ENCODE peak calls at places on chromosome 16, in six cellular contexts. Y is gastrocnemius medialis, S is tibial nerve, A is ovary, X is vagina, R is transverse colon. K is an unnamed sample.

GRCh38 chr16:70695351-70696070 is 9.7 kb upstream of the MTSS2 start:
- DNase-seq in Y (peak), S (no peak), A (no peak), X (no peak), R (peak), K (peak)

GRCh38 chr16:50680556-50680893 is 587 bp downstream of the SNX20 start:
- DNase-seq in Y (no peak), S (no peak), A (no peak), X (no peak), R (no peak), K (no peak)

GRCh38 chr16:54488729-54489128 is 202.1 kb upstream of the IRX3 start:
- DNase-seq in Y (no peak), S (no peak), A (no peak), X (no peak), R (no peak), K (no peak)

GRCh38 chr16:55835578-55835977 is 2.7 kb upstream of the CES1 start:
- DNase-seq in Y (peak), S (peak), A (peak), X (no peak), R (no peak), K (peak)

GRCh38 chr16:19522369-19523159 is 666 bp upstream of the GDE1 start:
- DNase-seq in Y (no peak), S (no peak), A (no peak), X (no peak), R (no peak), K (no peak)

GRCh38 chr16:57534881-57535658 is 1.3 kb downstream of the CCDC102A start:
- DNase-seq in Y (no peak), S (no peak), A (peak), X (peak), R (no peak), K (peak)

GRCh38 chr16:17359778-17360177 is 111.0 kb downstream of the XYLT1 start:
- DNase-seq in Y (no peak), S (no peak), A (no peak), X (no peak), R (no peak), K (no peak)

GRCh38 chr16:58011652-58012051 is 10.4 kb downstream of the USB1 start:
- DNase-seq in Y (no peak), S (no peak), A (no peak), X (no peak), R (no peak), K (no peak)

GRCh38 chr16:81758376-81758775 is 20.7 kb upstream of the PLCG2 start:
- DNase-seq in Y (no peak), S (no peak), A (no peak), X (no peak), R (no peak), K (no peak)

GRCh38 chr16:9966569-9967157 is 215.6 kb downstream of the GRIN2A start:
- DNase-seq in Y (no peak), S (no peak), A (no peak), X (no peak), R (no peak), K (no peak)

GRCh38 chr16:19666451-19666850 is 51.6 kb downstream of the KNOP1 start:
- DNase-seq in Y (no peak), S (no peak), A (no peak), X (no peak), R (no peak), K (no peak)

GRCh38 chr16:84362410-84362809 is 5.9 kb upstream of the ATP2C2 start:
- DNase-seq in Y (no peak), S (no peak), A (no peak), X (no peak), R (peak), K (no peak)

GRCh38 chr16:82391690-82392089 is 221.7 kb upstream of the MPHOSPH6 start:
- DNase-seq in Y (no peak), S (no peak), A (no peak), X (no peak), R (no peak), K (no peak)

GRCh38 chr16:14251419-14251818 is 180.3 kb downstream of the MRTFB start:
- DNase-seq in Y (no peak), S (no peak), A (no peak), X (no peak), R (no peak), K (no peak)

GRCh38 chr16:381788-382717 is at the start of gene PGAP6:
- DNase-seq in Y (peak), S (peak), A (peak), X (no peak), R (peak), K (peak)

GRCh38 chr16:86986136-86986535 is 331.1 kb downstream of the C16orf95 start:
- DNase-seq in Y (no peak), S (no peak), A (no peak), X (no peak), R (no peak), K (no peak)
- H3K4me3 ChIP-seq in Y (no peak), S (no peak), A (no peak), X (no peak), R (no peak), K (no peak)

GRCh38 chr16:71721066-71721740 is 3.3 kb downstream of the PHLPP2 start:
- DNase-seq in Y (no peak), S (no peak), A (no peak), X (no peak), R (no peak), K (no peak)

GRCh38 chr16:71724320-71724751 is at the start of gene PHLPP2:
- DNase-seq in Y (no peak), S (no peak), A (no peak), X (no peak), R (no peak), K (no peak)

GRCh38 chr16:71726491-71727319 is 2.2 kb upstream of the PHLPP2 start:
- DNase-seq in Y (no peak), S (no peak), A (no peak), X (no peak), R (no peak), K (no peak)

GRCh38 chr16:71722801-71723536 is 1.5 kb downstream of the PHLPP2 start:
- DNase-seq in Y (peak), S (peak), A (peak), X (no peak), R (peak), K (peak)

GRCh38 chr16:71723537-71724319 is 773 bp downstream of the PHLPP2 start:
- DNase-seq in Y (peak), S (peak), A (peak), X (no peak), R (peak), K (peak)
- TF ChIP-seq POLR2A in Y (peak), S (peak), A (peak), X (peak), R (peak), K (peak)

DNA sequence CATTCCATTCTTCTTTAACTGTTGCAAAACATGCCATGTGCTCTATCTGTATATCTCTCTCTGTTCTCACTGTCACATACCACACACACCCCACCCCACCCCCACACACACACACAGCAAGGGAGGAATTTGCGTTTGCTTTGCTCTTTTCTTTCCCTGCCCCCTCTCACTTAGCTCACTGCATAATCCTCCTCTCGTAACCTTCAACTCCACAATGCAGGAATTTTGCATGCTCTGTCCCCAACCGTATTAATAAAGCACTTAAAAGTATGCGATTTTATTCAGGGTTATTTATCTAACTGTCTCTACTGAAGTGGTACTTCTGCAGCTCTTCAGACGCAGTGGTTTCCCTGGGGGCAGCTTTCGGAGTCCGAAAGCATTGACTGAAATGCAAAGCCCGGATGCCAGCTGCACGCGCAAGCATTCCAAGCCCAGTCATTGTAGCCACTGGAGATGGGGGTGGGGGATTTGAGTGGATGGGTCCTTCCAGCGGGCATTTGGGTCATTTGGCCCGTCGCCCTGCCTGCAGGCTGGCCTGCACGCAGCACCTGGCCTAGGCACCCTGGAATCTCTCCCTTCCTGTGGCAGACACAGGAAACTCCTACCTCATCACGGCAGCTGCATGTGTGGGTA is 105.3 kb upstream of the RBFOX1 start:
- DNase-seq in Y (no peak), S (no peak), A (no peak), X (no peak), R (no peak), K (no peak)
- H3K4me3 ChIP-seq in Y (no peak), S (no peak), A (no peak), X (no peak), R (no peak), K (no peak)

GRCh38 chr16:89370081-89370511 is 120.3 kb downstream of the ANKRD11 start:
- DNase-seq in Y (no peak), S (no peak), A (no peak), X (no peak), R (no peak), K (no peak)

GRCh38 chr16:89370601-89371000 is 119.8 kb downstream of the ANKRD11 start:
- DNase-seq in Y (no peak), S (no peak), A (no peak), X (no peak), R (no peak), K (no peak)

GRCh38 chr16:89368604-89369249 is 121.6 kb downstream of the ANKRD11 start:
- DNase-seq in Y (no peak), S (no peak), A (no peak), X (no peak), R (no peak), K (no peak)

GRCh38 chr16:89367538-89368059 is 122.8 kb downstream of the ANKRD11 start:
- DNase-seq in Y (no peak), S (no peak), A (no peak), X (no peak), R (no peak), K (no peak)

GRCh38 chr16:89369266-89369895 is 121.0 kb downstream of the ANKRD11 start:
- DNase-seq in Y (no peak), S (no peak), A (no peak), X (no peak), R (no peak), K (no peak)
- TF ChIP-seq POLR2A in Y (no peak), S (no peak), A (no peak), X (no peak), R (no peak), K (no peak)

DNA sequence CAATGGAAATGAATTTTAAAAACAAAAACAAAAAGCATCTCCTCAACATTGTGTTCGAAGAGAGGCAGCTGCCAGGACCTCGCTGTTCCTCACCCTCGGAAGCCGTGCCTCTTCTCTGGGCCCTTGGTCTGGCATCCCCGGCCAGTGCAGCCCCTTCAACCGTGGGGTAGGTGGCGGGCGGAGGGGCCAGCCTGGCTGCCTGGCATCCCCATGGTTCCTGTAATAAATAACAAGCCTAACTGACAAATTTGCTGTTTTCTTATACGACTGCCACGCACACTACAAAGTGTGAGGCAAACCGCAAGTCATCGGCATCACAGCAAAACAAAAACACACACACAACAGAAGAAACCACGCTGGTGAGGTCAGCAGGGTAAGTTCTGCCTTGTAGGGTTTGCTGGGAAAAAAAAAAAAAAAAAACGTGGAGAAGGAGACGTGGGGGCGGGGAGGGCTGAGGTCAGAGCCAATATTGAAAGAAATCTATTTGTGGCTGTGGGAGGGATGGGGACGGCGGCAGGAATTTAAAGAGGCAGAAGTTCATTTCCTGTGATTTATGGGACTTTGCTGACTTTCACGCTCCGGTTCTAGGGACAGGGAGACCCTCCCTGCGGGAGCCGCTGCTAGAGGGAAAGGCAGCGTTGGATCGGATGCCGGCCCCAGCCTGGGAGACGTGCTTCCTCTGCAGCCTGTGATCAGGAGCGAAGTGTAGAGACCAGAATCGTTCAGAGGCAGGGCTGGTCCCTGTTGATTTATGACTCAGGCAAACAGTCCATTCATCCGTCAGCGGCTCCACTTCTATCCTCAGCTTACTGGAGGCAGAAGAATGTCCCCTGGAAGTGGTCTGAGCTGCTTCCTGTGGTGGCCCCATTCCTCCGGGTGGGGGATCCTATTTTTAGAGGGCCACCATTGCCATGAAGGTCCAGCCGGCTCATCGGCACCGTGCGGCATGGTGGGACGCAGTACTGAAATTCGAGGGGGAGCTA is 162.8 kb downstream of the FOXL1 start:
- DNase-seq in Y (peak), S (no peak), A (no peak), X (no peak), R (no peak), K (peak)
- H3K4me3 ChIP-seq in Y (peak), S (peak), A (no peak), X (peak), R (peak), K (no peak)

DNA sequence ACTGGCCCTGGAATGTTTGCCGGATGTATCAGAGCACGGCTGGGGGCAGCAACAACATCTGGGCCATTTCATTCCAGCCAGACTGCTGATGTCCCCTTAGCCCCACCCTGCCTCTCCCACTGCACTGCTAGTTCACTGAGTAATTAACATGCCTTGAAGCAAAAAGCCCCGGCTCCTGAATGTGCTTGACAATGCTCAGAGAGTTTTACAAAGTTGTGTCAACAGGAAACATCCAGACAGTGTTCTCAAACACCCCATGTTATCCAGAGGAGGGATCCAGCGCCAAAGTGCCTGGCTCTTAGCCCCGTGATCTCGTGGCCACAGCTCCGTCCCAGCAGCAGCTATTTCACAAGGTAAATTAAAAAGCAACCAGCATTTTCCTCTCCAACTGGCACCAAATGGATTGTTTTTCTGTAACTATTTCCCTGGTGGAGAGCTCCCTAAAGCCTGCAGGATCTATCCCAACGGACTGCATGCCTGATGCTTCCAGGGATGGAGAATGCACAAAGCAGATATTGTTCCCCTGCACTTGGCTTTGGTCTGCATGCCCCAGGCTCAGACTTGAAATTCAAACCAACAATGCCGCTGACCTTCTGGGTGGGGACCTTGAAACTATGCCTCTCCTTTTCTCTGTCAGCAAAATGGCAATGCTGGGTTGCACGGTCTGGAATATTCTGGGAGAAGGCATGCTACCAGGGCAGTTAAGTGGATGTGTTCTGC is 115.6 kb upstream of the CDH5 start:
- DNase-seq in Y (peak), S (peak), A (peak), X (no peak), R (peak), K (no peak)
- TF ChIP-seq POLR2A in Y (no peak), S (no peak), A (no peak), X (no peak), R (no peak), K (no peak)

K was measured in right lobe of liver.